ENCODE peak calls at places on chromosome 9, in eight cellular contexts. M is astrocyte, E is IMR-90, B is H7, Z is tibial artery, R is hepatocyte, L is colonic mucosa, A is ovary. N is an unnamed sample.

GRCh38 chr9:133862585-133863041 is 124.5 kb upstream of the SARDH start:
- DNase-seq in M (no peak), E (no peak), B (no peak), Z (peak; percentile 77), R (no peak), L (no peak), A (no peak), N (no peak)

GRCh38 chr9:131609116-131609830 is 64.0 kb downstream of the PRRT1B start:
- DNase-seq in M (peak; percentile 78), E (peak; percentile 74), B (no peak), Z (no peak), R (peak; percentile 49), L (no peak), A (peak; percentile 70), N (no peak)

GRCh38 chr9:16869961-16870605 is 387 bp downstream of the BNC2 start:
- DNase-seq in M (peak; percentile 12), E (peak; percentile 9), B (peak; percentile 78), Z (peak; percentile 70), R (peak; percentile 33), L (no peak), A (peak; percentile 50), N (no peak)

GRCh38 chr9:34047864-34048729 is 590 bp downstream of the UBAP2 start:
- DNase-seq in M (no peak), E (no peak), B (peak; percentile 78), Z (peak; percentile 69), R (peak; percentile 68), L (peak; percentile 80), A (peak; percentile 45), N (peak; percentile 46)

GRCh38 chr9:112562235-112562958 is 75.8 kb downstream of the KIAA1958 start:
- DNase-seq in M (no peak), E (no peak), B (no peak), Z (no peak), R (no peak), L (no peak), A (no peak), N (no peak)

GRCh38 chr9:125810161-125810560 is 63.0 kb downstream of the PBX3 start:
- DNase-seq in M (no peak), E (no peak), B (no peak), Z (no peak), R (no peak), L (no peak), A (peak; percentile 53), N (no peak)

GRCh38 chr9:112378441-112379176 is 1.3 kb upstream of the HSDL2 start:
- DNase-seq in M (no peak), E (no peak), B (no peak), Z (no peak), R (peak; percentile 23), L (peak; percentile 51), A (no peak), N (no peak)

GRCh38 chr9:14560194-14560593 is 133.0 kb downstream of the ZDHHC21 start:
- DNase-seq in M (no peak), E (no peak), B (no peak), Z (no peak), R (no peak), L (no peak), A (no peak), N (peak; percentile 4)

GRCh38 chr9:109640232-109641078 is 139.5 kb upstream of the PALM2AKAP2 start:
- DNase-seq in M (peak; percentile 39), E (peak; percentile 22), B (peak; percentile 81), Z (peak; percentile 74), R (peak; percentile 60), L (no peak), A (peak; percentile 20), N (no peak)

GRCh38 chr9:34577635-34578240 is 11.8 kb downstream of the CNTFR start:
- DNase-seq in M (no peak), E (no peak), B (peak; percentile 91), Z (no peak), R (peak; percentile 61), L (no peak), A (no peak), N (no peak)

GRCh38 chr9:137067860-137068538 is 2.4 kb downstream of the SAPCD2 start:
- DNase-seq in M (peak; percentile 55), E (peak; percentile 70), B (peak; percentile 93), Z (peak; percentile 83), R (peak; percentile 86), L (peak; percentile 88), A (peak; percentile 77), N (peak; percentile 75)

GRCh38 chr9:125513634-125514413 is 193.2 kb downstream of the MAPKAP1 start:
- DNase-seq in M (peak; percentile 88), E (peak; percentile 81), B (no peak), Z (no peak), R (peak; percentile 55), L (peak; percentile 39), A (no peak), N (peak; percentile 57)

GRCh38 chr9:84788803-84789462 is 119.4 kb downstream of the NTRK2 start:
- DNase-seq in M (no peak), E (no peak), B (no peak), Z (no peak), R (no peak), L (no peak), A (no peak), N (no peak)

GRCh38 chr9:92590386-92590785 is 54.6 kb upstream of the ECM2 start:
- DNase-seq in M (peak; percentile 31), E (peak; percentile 48), B (no peak), Z (peak; percentile 82), R (peak; percentile 35), L (peak; percentile 51), A (peak; percentile 75), N (no peak)

GRCh38 chr9:86578722-86579121 is 224.5 kb upstream of the TUT7 start:
- DNase-seq in M (no peak), E (no peak), B (no peak), Z (no peak), R (no peak), L (no peak), A (no peak), N (no peak)
- H3K4me3 ChIP-seq in M (no peak overlapping the region), E (no peak overlapping the region), B (no peak overlapping the region), Z (no peak overlapping the region), R (no peak overlapping the region), L (no peak overlapping the region), A (no peak overlapping the region), N (no peak overlapping the region)

GRCh38 chr9:98168952-98169488 is 23.4 kb downstream of the CORO2A start:
- DNase-seq in M (peak; percentile 36), E (peak; percentile 68), B (peak; percentile 87), Z (no peak), R (peak; percentile 50), L (peak; percentile 57), A (no peak), N (peak; percentile 49)

GRCh38 chr9:98164912-98165311 is 27.5 kb downstream of the CORO2A start:
- DNase-seq in M (no peak), E (no peak), B (no peak), Z (no peak), R (no peak), L (no peak), A (no peak), N (no peak)

GRCh38 chr9:98171176-98171925 is 21.1 kb downstream of the CORO2A start:
- DNase-seq in M (no peak), E (no peak), B (peak; percentile 66), Z (no peak), R (no peak), L (no peak), A (no peak), N (no peak)

GRCh38 chr9:98172604-98173003 is 19.8 kb downstream of the CORO2A start:
- DNase-seq in M (no peak), E (peak; percentile 7), B (peak; percentile 61), Z (no peak), R (no peak), L (no peak), A (no peak), N (no peak)

DNA sequence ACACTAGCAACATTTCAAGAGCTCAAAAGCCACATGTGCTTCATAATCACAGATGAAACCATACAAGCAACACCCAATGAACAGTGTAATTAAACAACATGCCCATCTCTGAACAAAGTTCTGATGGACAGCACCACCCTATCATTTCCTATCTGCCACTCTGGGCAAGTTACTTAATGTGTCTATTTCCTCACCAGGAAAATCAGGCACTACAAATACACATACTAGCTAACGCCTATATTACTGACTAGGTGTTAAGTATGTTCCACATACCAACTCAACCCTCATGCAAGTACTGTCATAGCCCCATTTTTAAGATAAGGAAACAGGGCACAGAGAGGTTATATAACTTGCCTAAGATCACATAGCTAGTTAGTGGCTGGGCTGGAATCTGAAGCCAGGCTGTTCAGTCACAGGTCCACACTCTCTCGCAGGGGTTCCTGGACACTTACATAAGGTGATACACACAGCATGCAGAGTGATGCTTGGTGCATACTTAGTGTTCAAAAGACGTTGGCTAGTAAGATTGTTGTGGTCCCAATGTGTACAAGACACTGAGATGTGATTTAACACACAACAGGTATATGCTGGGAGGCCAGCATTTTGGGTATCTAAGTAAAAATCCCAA is 24.2 kb downstream of the CORO2A start:
- DNase-seq in M (no peak), E (no peak), B (no peak), Z (no peak), R (no peak), L (no peak), A (no peak), N (no peak)
- H3K36me3 ChIP-seq in M (no peaks in the 10 kb centered on the region), E (no peaks in the 10 kb centered on the region), B (no peaks in the 10 kb centered on the region), Z (no peaks in the 10 kb centered on the region), R (no peaks in the 10 kb centered on the region), L (no peaks in the 10 kb centered on the region), A (no peaks in the 10 kb centered on the region), N (no peaks in the 10 kb centered on the region)

DNA sequence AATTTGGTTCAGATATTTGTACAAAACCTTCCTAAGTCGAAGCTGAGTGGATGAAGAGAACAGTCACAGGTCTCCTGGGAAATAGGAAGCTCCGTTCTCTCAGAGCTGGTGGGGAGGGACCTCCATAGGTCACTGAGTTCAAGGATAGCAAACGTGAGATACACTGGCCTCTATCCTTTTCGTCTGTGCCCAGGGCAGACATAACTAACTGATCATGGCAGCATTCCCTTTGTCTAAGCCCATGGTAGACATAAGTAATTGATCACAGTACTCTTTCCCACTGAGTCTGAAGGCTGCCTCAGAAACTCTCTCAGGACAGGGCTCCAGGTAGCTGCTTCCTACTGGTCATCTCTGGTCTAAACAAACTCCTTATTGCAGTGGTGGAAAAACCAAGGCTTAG is 12.3 kb upstream of the CORO2A start:
- DNase-seq in M (no peak), E (no peak), B (no peak), Z (no peak), R (no peak), L (no peak), A (no peak), N (no peak)
- H3K4me3 ChIP-seq in M (no peak overlapping the region), E (no peak overlapping the region), B (no peak overlapping the region), Z (no peak overlapping the region), R (no peak overlapping the region), L (no peak overlapping the region), A (no peak overlapping the region), N (no peak overlapping the region)

DNA sequence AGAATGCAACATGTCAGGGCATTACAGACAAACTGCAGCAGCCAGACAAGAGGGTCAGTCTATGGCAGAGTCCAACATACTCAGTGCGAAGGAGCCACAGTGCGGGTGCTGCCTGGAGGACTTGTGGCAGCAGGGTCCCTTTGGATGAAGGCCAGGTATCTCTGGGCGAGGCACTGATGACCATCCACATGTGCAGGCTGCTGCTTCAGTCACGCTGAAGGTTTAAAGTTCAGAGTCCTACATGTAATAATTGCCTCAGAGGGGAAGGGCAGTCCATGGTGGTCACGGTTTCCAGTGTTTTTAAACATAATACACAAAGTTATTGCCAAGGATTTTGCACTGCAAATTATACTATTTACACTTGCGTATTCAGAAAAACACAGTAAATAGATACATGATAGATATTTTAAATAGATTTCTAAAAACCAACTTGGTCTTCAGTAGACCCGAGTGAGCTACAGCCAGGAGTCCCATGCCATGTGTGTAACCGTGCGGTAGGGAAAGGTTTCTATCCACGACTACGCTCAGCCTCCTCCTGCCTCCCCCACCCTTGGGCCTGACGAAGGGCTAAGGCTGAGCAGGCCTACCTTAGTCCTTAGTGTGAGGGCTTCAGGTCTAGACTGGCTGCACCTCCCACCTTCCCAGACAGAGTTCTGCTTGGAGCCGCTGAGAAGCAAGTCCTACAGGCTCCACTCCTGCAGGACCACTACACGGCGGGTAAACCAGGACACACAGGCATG is 76.2 kb downstream of the GPR21 start:
- DNase-seq in M (no peak), E (no peak), B (no peak), Z (no peak), R (peak; percentile 73), L (no peak), A (no peak), N (no peak)
- H3K36me3 ChIP-seq in M (peaks cover under 1% of the 10 kb centered on the region), E (peaks cover 40% of the 10 kb centered on the region), B (peaks cover 7% of the 10 kb centered on the region), Z (peaks cover 43% of the 10 kb centered on the region), R (no peaks in the 10 kb centered on the region), L (no peaks in the 10 kb centered on the region), A (no peaks in the 10 kb centered on the region), N (peaks cover 27% of the 10 kb centered on the region)